ENCODE peak calls at places on chromosomes 13 and 19, in seven cellular contexts. One of them, this sample, is unnamed.

GRCh38 chr13:76512676-76513277 is 373.4 kb downstream of the KCTD12 start:
- DNase-seq in T-helper 9 cell: no peak
- DNase-seq in activated T-helper 2 cell treated with anti-CD3 and anti-CD28 coated beads, Interferon-gamma antibody, Interleukin-2, Interleukin-4, amounts not matched to agents 10 μg/mL and 5 μg/mL and 100 μg/mL, durations not matched to agents 14 hours and 24 hours and 36 hours: no peak
- DNase-seq in astrocyte of the spinal cord: peak; percentile 97
- DNase-seq in LHCN-M2: peak; percentile 98
- DNase-seq in tibial artery: no peak
- DNase-seq in germinal center: no peak
- DNase-seq in this sample: no peak

GRCh38 chr19:18109731-18110671 is 12.4 kb downstream of the MAST3 start:
- DNase-seq in activated T-helper 2 cell treated with anti-CD3 and anti-CD28 coated beads, Interferon-gamma antibody, Interleukin-2, Interleukin-4, amounts not matched to agents 10 μg/mL and 5 μg/mL and 100 μg/mL, durations not matched to agents 14 hours and 24 hours and 36 hours: no peak
- DNase-seq in T-helper 9 cell: peak; percentile 41
- DNase-seq in astrocyte of the spinal cord: no peak
- DNase-seq in germinal center: peak; percentile 65
- DNase-seq in LHCN-M2: no peak
- DNase-seq in tibial artery: peak; percentile 79
- DNase-seq in this sample: no peak

GRCh38 chr19:46144756-46145155 is 3.3 kb upstream of the IGFL2 start:
- DNase-seq in activated T-helper 2 cell treated with anti-CD3 and anti-CD28 coated beads, Interferon-gamma antibody, Interleukin-2, Interleukin-4, amounts not matched to agents 10 μg/mL and 5 μg/mL and 100 μg/mL, durations not matched to agents 14 hours and 24 hours and 36 hours: no peak
- DNase-seq in germinal center: no peak
- DNase-seq in LHCN-M2: no peak
- DNase-seq in tibial artery: no peak
- DNase-seq in astrocyte of the spinal cord: no peak
- DNase-seq in T-helper 9 cell: no peak
- DNase-seq in this sample: no peak

GRCh38 chr13:40922437-40923040 is 96.6 kb downstream of the ELF1 start:
- DNase-seq in germinal center: no peak
- DNase-seq in astrocyte of the spinal cord: no peak
- DNase-seq in T-helper 9 cell: no peak
- DNase-seq in tibial artery: no peak
- DNase-seq in activated T-helper 2 cell treated with anti-CD3 and anti-CD28 coated beads, Interferon-gamma antibody, Interleukin-2, Interleukin-4, amounts not matched to agents 10 μg/mL and 5 μg/mL and 100 μg/mL, durations not matched to agents 14 hours and 24 hours and 36 hours: no peak
- DNase-seq in LHCN-M2: no peak
- DNase-seq in this sample: no peak

GRCh38 chr19:16899566-16900075 is 10.8 kb downstream of the F2RL3 start:
- DNase-seq in LHCN-M2: peak; percentile 11
- DNase-seq in tibial artery: no peak
- DNase-seq in germinal center: peak; percentile 66
- DNase-seq in astrocyte of the spinal cord: peak; percentile 18
- DNase-seq in T-helper 9 cell: no peak
- DNase-seq in activated T-helper 2 cell treated with anti-CD3 and anti-CD28 coated beads, Interferon-gamma antibody, Interleukin-2, Interleukin-4, amounts not matched to agents 10 μg/mL and 5 μg/mL and 100 μg/mL, durations not matched to agents 14 hours and 24 hours and 36 hours: peak; percentile 27
- DNase-seq in this sample: no peak

GRCh38 chr19:46404884-46405658 is 8.3 kb downstream of the CCDC8 start:
- DNase-seq in astrocyte of the spinal cord: no peak
- DNase-seq in germinal center: no peak
- DNase-seq in LHCN-M2: no peak
- DNase-seq in T-helper 9 cell: no peak
- DNase-seq in activated T-helper 2 cell treated with anti-CD3 and anti-CD28 coated beads, Interferon-gamma antibody, Interleukin-2, Interleukin-4, amounts not matched to agents 10 μg/mL and 5 μg/mL and 100 μg/mL, durations not matched to agents 14 hours and 24 hours and 36 hours: no peak
- DNase-seq in tibial artery: no peak
- DNase-seq in this sample: no peak

GRCh38 chr19:879711-880438 is 13.1 kb downstream of the MED16 start:
- DNase-seq in astrocyte of the spinal cord: no peak
- DNase-seq in germinal center: no peak
- DNase-seq in activated T-helper 2 cell treated with anti-CD3 and anti-CD28 coated beads, Interferon-gamma antibody, Interleukin-2, Interleukin-4, amounts not matched to agents 10 μg/mL and 5 μg/mL and 100 μg/mL, durations not matched to agents 14 hours and 24 hours and 36 hours: no peak
- DNase-seq in tibial artery: no peak
- DNase-seq in LHCN-M2: no peak
- DNase-seq in T-helper 9 cell: no peak
- DNase-seq in this sample: no peak

GRCh38 chr19:10899171-10899653 is 27.9 kb downstream of the CARM1 start:
- DNase-seq in astrocyte of the spinal cord: no peak
- DNase-seq in germinal center: no peak
- DNase-seq in LHCN-M2: no peak
- DNase-seq in T-helper 9 cell: no peak
- DNase-seq in tibial artery: no peak
- DNase-seq in activated T-helper 2 cell treated with anti-CD3 and anti-CD28 coated beads, Interferon-gamma antibody, Interleukin-2, Interleukin-4, amounts not matched to agents 10 μg/mL and 5 μg/mL and 100 μg/mL, durations not matched to agents 14 hours and 24 hours and 36 hours: no peak
- DNase-seq in this sample: no peak

GRCh38 chr19:49200238-49200862 is 42.8 kb downstream of the TRPM4 start:
- DNase-seq in LHCN-M2: peak; percentile 31
- DNase-seq in astrocyte of the spinal cord: no peak
- DNase-seq in germinal center: no peak
- DNase-seq in T-helper 9 cell: no peak
- DNase-seq in activated T-helper 2 cell treated with anti-CD3 and anti-CD28 coated beads, Interferon-gamma antibody, Interleukin-2, Interleukin-4, amounts not matched to agents 10 μg/mL and 5 μg/mL and 100 μg/mL, durations not matched to agents 14 hours and 24 hours and 36 hours: no peak
- DNase-seq in tibial artery: no peak
- DNase-seq in this sample: no peak